ENCODE peak calls at places on chromosome 2, in six cellular contexts. One of them, this sample, is unnamed.

GRCh38 chr2:9634121-9634520 is 3.3 kb upstream of the YWHAQ start:
- DNase-seq in small intestine: no peak
- DNase-seq in aorta: no peak
- DNase-seq in iPS DF 6.9: no peak
- DNase-seq in Calu3: no peak
- DNase-seq in MV-4-11: no peak
- DNase-seq in this sample: no peak

GRCh38 chr2:28691774-28692281 is 59.8 kb upstream of the PPP1CB start:
- DNase-seq in Calu3: no peak
- DNase-seq in aorta: no peak
- DNase-seq in small intestine: no peak
- DNase-seq in MV-4-11: no peak
- DNase-seq in iPS DF 6.9: no peak
- DNase-seq in this sample: no peak

GRCh38 chr2:84386326-84386995 is 72.6 kb downstream of the SUCLG1 start:
- DNase-seq in Calu3: no peak
- DNase-seq in MV-4-11: no peak
- DNase-seq in small intestine: no peak
- DNase-seq in aorta: no peak
- DNase-seq in iPS DF 6.9: no peak
- DNase-seq in this sample: no peak

GRCh38 chr2:102753563-102754159 is 8.2 kb upstream of the TMEM182 start:
- DNase-seq in iPS DF 6.9: no peak
- DNase-seq in aorta: no peak
- DNase-seq in small intestine: peak; percentile 54
- DNase-seq in Calu3: peak; percentile 25
- DNase-seq in MV-4-11: peak; percentile 52
- DNase-seq in this sample: peak; percentile 55

GRCh38 chr2:160039166-160039903 is 23.1 kb downstream of the PLA2R1 start:
- DNase-seq in MV-4-11: no peak
- DNase-seq in iPS DF 6.9: no peak
- DNase-seq in aorta: no peak
- DNase-seq in small intestine: no peak
- DNase-seq in Calu3: no peak
- DNase-seq in this sample: no peak

GRCh38 chr2:18719978-18720775 is 130.8 kb upstream of the NT5C1B start:
- DNase-seq in Calu3: no peak
- DNase-seq in small intestine: no peak
- DNase-seq in MV-4-11: no peak
- DNase-seq in aorta: no peak
- DNase-seq in iPS DF 6.9: no peak
- DNase-seq in this sample: no peak

GRCh38 chr2:151217343-151217742 is 44.3 kb downstream of the RBM43 start:
- DNase-seq in small intestine: no peak
- DNase-seq in iPS DF 6.9: no peak
- DNase-seq in Calu3: no peak
- DNase-seq in aorta: no peak
- DNase-seq in MV-4-11: no peak
- DNase-seq in this sample: no peak

GRCh38 chr2:113937501-113937900 is 47.6 kb downstream of the ACTR3 start:
- DNase-seq in iPS DF 6.9: no peak
- DNase-seq in Calu3: no peak
- DNase-seq in MV-4-11: no peak
- DNase-seq in small intestine: no peak
- DNase-seq in aorta: no peak
- DNase-seq in this sample: no peak

GRCh38 chr2:10518470-10519060 is 70.4 kb upstream of the ODC1 start:
- DNase-seq in small intestine: no peak
- DNase-seq in Calu3: no peak
- DNase-seq in aorta: no peak
- DNase-seq in iPS DF 6.9: no peak
- DNase-seq in MV-4-11: no peak
- DNase-seq in this sample: no peak